ENCODE peak calls at places on chromosomes 3 and 15, in four cellular contexts. One of them, this sample, is unnamed.

GRCh38 chr3:52021869-52022268 is 26.2 kb upstream of the RPL29 start:
- DNase-seq in stimulated activated CD4-positive, alpha-beta T cell treated with anti-CD3 and anti-CD28 coated beads, TNF-alpha, amount 100 ng/mL, for 24 hours: no peak
- DNase-seq in HTR-8/SVneo: no peak
- DNase-seq in progenitor cell of endocrine pancreas: no peak
- DNase-seq in this sample: no peak

GRCh38 chr15:31472636-31473383 is 146.2 kb downstream of the KLF13 start:
- DNase-seq in stimulated activated CD4-positive, alpha-beta T cell treated with anti-CD3 and anti-CD28 coated beads, TNF-alpha, amount 100 ng/mL, for 24 hours: no peak
- DNase-seq in HTR-8/SVneo: no peak
- DNase-seq in progenitor cell of endocrine pancreas: no peak
- DNase-seq in this sample: peak

GRCh38 chr15:81792646-81793045 is 253.2 kb downstream of the MEX3B start:
- DNase-seq in stimulated activated CD4-positive, alpha-beta T cell treated with anti-CD3 and anti-CD28 coated beads, TNF-alpha, amount 100 ng/mL, for 24 hours: no peak
- DNase-seq in HTR-8/SVneo: no peak
- DNase-seq in progenitor cell of endocrine pancreas: no peak
- DNase-seq in this sample: no peak

GRCh38 chr3:123834631-123835030 is 49.5 kb downstream of the MYLK start:
- DNase-seq in stimulated activated CD4-positive, alpha-beta T cell treated with anti-CD3 and anti-CD28 coated beads, TNF-alpha, amount 100 ng/mL, for 24 hours: no peak
- DNase-seq in HTR-8/SVneo: peak
- DNase-seq in progenitor cell of endocrine pancreas: no peak
- DNase-seq in this sample: peak

GRCh38 chr3:100040846-100041245 is 73.5 kb downstream of the FILIP1L start:
- DNase-seq in stimulated activated CD4-positive, alpha-beta T cell treated with anti-CD3 and anti-CD28 coated beads, TNF-alpha, amount 100 ng/mL, for 24 hours: no peak
- DNase-seq in HTR-8/SVneo: no peak
- DNase-seq in progenitor cell of endocrine pancreas: no peak
- DNase-seq in this sample: peak

GRCh38 chr3:25557641-25558040 is 107.1 kb downstream of the TOP2B start:
- DNase-seq in stimulated activated CD4-positive, alpha-beta T cell treated with anti-CD3 and anti-CD28 coated beads, TNF-alpha, amount 100 ng/mL, for 24 hours: no peak
- DNase-seq in HTR-8/SVneo: no peak
- DNase-seq in progenitor cell of endocrine pancreas: no peak
- DNase-seq in this sample: no peak

GRCh38 chr3:16942955-16943354 is 58.2 kb downstream of the PLCL2 start:
- DNase-seq in stimulated activated CD4-positive, alpha-beta T cell treated with anti-CD3 and anti-CD28 coated beads, TNF-alpha, amount 100 ng/mL, for 24 hours: no peak
- DNase-seq in HTR-8/SVneo: no peak
- DNase-seq in progenitor cell of endocrine pancreas: no peak
- DNase-seq in this sample: no peak

GRCh38 chr3:123258811-123259420 is 57.2 kb downstream of the SEC22A start:
- DNase-seq in stimulated activated CD4-positive, alpha-beta T cell treated with anti-CD3 and anti-CD28 coated beads, TNF-alpha, amount 100 ng/mL, for 24 hours: no peak
- DNase-seq in HTR-8/SVneo: peak
- DNase-seq in progenitor cell of endocrine pancreas: no peak
- DNase-seq in this sample: peak

GRCh38 chr3:128592891-128593290 is 57.7 kb downstream of the RPN1 start:
- DNase-seq in stimulated activated CD4-positive, alpha-beta T cell treated with anti-CD3 and anti-CD28 coated beads, TNF-alpha, amount 100 ng/mL, for 24 hours: no peak
- DNase-seq in HTR-8/SVneo: no peak
- DNase-seq in progenitor cell of endocrine pancreas: no peak
- DNase-seq in this sample: no peak

GRCh38 chr3:170463011-170463410 is 44.3 kb downstream of the CLDN11 start:
- DNase-seq in stimulated activated CD4-positive, alpha-beta T cell treated with anti-CD3 and anti-CD28 coated beads, TNF-alpha, amount 100 ng/mL, for 24 hours: no peak
- DNase-seq in HTR-8/SVneo: no peak
- DNase-seq in progenitor cell of endocrine pancreas: no peak
- DNase-seq in this sample: no peak

GRCh38 chr3:195403841-195404408 is 38.9 kb downstream of the ACAP2 start:
- DNase-seq in stimulated activated CD4-positive, alpha-beta T cell treated with anti-CD3 and anti-CD28 coated beads, TNF-alpha, amount 100 ng/mL, for 24 hours: no peak
- DNase-seq in HTR-8/SVneo: no peak
- DNase-seq in progenitor cell of endocrine pancreas: no peak
- DNase-seq in this sample: no peak

GRCh38 chr3:100776736-100777135 is 67.4 kb downstream of the TFG start:
- DNase-seq in stimulated activated CD4-positive, alpha-beta T cell treated with anti-CD3 and anti-CD28 coated beads, TNF-alpha, amount 100 ng/mL, for 24 hours: no peak
- DNase-seq in HTR-8/SVneo: no peak
- DNase-seq in progenitor cell of endocrine pancreas: no peak
- DNase-seq in this sample: no peak

GRCh38 chr3:142963266-142964149 is at the start of gene PAQR9:
- DNase-seq in stimulated activated CD4-positive, alpha-beta T cell treated with anti-CD3 and anti-CD28 coated beads, TNF-alpha, amount 100 ng/mL, for 24 hours: no peak
- DNase-seq in HTR-8/SVneo: peak
- DNase-seq in progenitor cell of endocrine pancreas: peak
- DNase-seq in this sample: peak

GRCh38 chr3:136804164-136804563 is 14.8 kb upstream of the SLC35G2 start:
- DNase-seq in stimulated activated CD4-positive, alpha-beta T cell treated with anti-CD3 and anti-CD28 coated beads, TNF-alpha, amount 100 ng/mL, for 24 hours: no peak
- DNase-seq in HTR-8/SVneo: no peak
- DNase-seq in progenitor cell of endocrine pancreas: no peak
- DNase-seq in this sample: no peak

GRCh38 chr15:68792901-68793766 is 27.6 kb downstream of the ANP32A start:
- DNase-seq in stimulated activated CD4-positive, alpha-beta T cell treated with anti-CD3 and anti-CD28 coated beads, TNF-alpha, amount 100 ng/mL, for 24 hours: no peak
- DNase-seq in HTR-8/SVneo: no peak
- DNase-seq in progenitor cell of endocrine pancreas: no peak
- DNase-seq in this sample: no peak

GRCh38 chr3:157175678-157176077 is 15.7 kb upstream of the CCNL1 start:
- DNase-seq in stimulated activated CD4-positive, alpha-beta T cell treated with anti-CD3 and anti-CD28 coated beads, TNF-alpha, amount 100 ng/mL, for 24 hours: no peak
- DNase-seq in HTR-8/SVneo: no peak
- DNase-seq in progenitor cell of endocrine pancreas: no peak
- DNase-seq in this sample: no peak

GRCh38 chr3:187291512-187292132 is at the start of gene MASP1:
- DNase-seq in stimulated activated CD4-positive, alpha-beta T cell treated with anti-CD3 and anti-CD28 coated beads, TNF-alpha, amount 100 ng/mL, for 24 hours: no peak
- DNase-seq in HTR-8/SVneo: no peak
- DNase-seq in progenitor cell of endocrine pancreas: no peak
- DNase-seq in this sample: no peak

GRCh38 chr3:24682141-24682547 is 187.5 kb upstream of the THRB start:
- DNase-seq in stimulated activated CD4-positive, alpha-beta T cell treated with anti-CD3 and anti-CD28 coated beads, TNF-alpha, amount 100 ng/mL, for 24 hours: no peak
- DNase-seq in HTR-8/SVneo: no peak
- DNase-seq in progenitor cell of endocrine pancreas: no peak
- DNase-seq in this sample: no peak

GRCh38 chr3:101362408-101362807 is 42.0 kb upstream of the IMPG2 start:
- DNase-seq in stimulated activated CD4-positive, alpha-beta T cell treated with anti-CD3 and anti-CD28 coated beads, TNF-alpha, amount 100 ng/mL, for 24 hours: no peak
- DNase-seq in HTR-8/SVneo: no peak
- DNase-seq in progenitor cell of endocrine pancreas: no peak
- DNase-seq in this sample: no peak

GRCh38 chr3:124780356-124780755 is 50.1 kb downstream of the UMPS start:
- DNase-seq in stimulated activated CD4-positive, alpha-beta T cell treated with anti-CD3 and anti-CD28 coated beads, TNF-alpha, amount 100 ng/mL, for 24 hours: no peak
- DNase-seq in HTR-8/SVneo: peak
- DNase-seq in progenitor cell of endocrine pancreas: no peak
- DNase-seq in this sample: no peak

GRCh38 chr15:57752426-57752825 is 45.9 kb downstream of the POLR2M start:
- DNase-seq in stimulated activated CD4-positive, alpha-beta T cell treated with anti-CD3 and anti-CD28 coated beads, TNF-alpha, amount 100 ng/mL, for 24 hours: no peak
- DNase-seq in HTR-8/SVneo: no peak
- DNase-seq in progenitor cell of endocrine pancreas: no peak
- DNase-seq in this sample: no peak